ENCODE peak calls at places on chromosome 12, in eight cellular contexts. R is SK-N-SH, M is GM23248, N is endothelial cell of umbilical vein, B is GM12878, I is OCI-LY7, H is neural progenitor cell, P is fibroblast of lung. Q is an unnamed sample.

GRCh38 chr12:54355104-54355815 is 9.0 kb downstream of the GPR84 start:
- DNase-seq in I (no peak), B (no peak), P (no peak), R (no peak), H (peak), N (no peak), M (no peak), Q (no peak)

GRCh38 chr12:24396266-24396665 is 446.8 kb upstream of the SOX5 start:
- DNase-seq in I (no peak), R (no peak), M (no peak), H (peak), B (no peak), N (no peak), P (no peak), Q (no peak)

GRCh38 chr12:107610030-107610859 is 75.4 kb upstream of the PWP1 start:
- DNase-seq in P (peak), R (peak), N (peak), H (peak), M (peak), B (no peak), I (peak), Q (peak)

GRCh38 chr12:25761356-25761755 is 197.1 kb upstream of the RASSF8 start:
- DNase-seq in I (no peak), H (no peak), M (no peak), N (no peak), P (no peak), R (no peak), B (no peak), Q (no peak)

GRCh38 chr12:130014485-130014807 is 110.6 kb upstream of the TMEM132D start:
- DNase-seq in N (no peak), R (peak), H (peak), I (no peak), M (peak), P (no peak), B (no peak), Q (no peak)

GRCh38 chr12:4438834-4439596 is 6.6 kb downstream of the FGF6 start:
- DNase-seq in H (no peak), P (no peak), I (no peak), R (no peak), B (no peak), N (no peak), M (no peak), Q (peak)

GRCh38 chr12:27504506-27504905 is 19.5 kb upstream of the PPFIBP1 start:
- DNase-seq in R (no peak), M (peak), P (peak), I (no peak), B (no peak), N (no peak), H (no peak), Q (no peak)

GRCh38 chr12:1429980-1430379 is 164.4 kb downstream of the FBXL14 start:
- DNase-seq in B (no peak), I (no peak), N (no peak), H (no peak), M (peak), P (peak), R (no peak), Q (no peak)

GRCh38 chr12:131276501-131277185 is 322.9 kb downstream of the ADGRD1 start:
- DNase-seq in I (no peak), B (no peak), P (no peak), R (no peak), N (no peak), M (no peak), H (no peak), Q (no peak)

GRCh38 chr12:88266851-88267360 is 124.8 kb downstream of the TMTC3 start:
- DNase-seq in P (no peak), M (peak), N (no peak), R (no peak), B (no peak), H (no peak), I (no peak), Q (peak)

GRCh38 chr12:89707623-89707991 is 1.0 kb downstream of the ATP2B1 start:
- DNase-seq in P (no peak), I (peak), R (peak), H (peak), B (no peak), M (peak), N (peak), Q (no peak)

GRCh38 chr12:130167537-130167936 is 5.3 kb downstream of the FZD10 start:
- DNase-seq in B (no peak), R (no peak), H (no peak), M (no peak), I (no peak), N (no peak), P (no peak), Q (no peak)

GRCh38 chr12:124740691-124741137 is 123.0 kb downstream of the SCARB1 start:
- DNase-seq in M (peak), H (no peak), N (peak), R (no peak), I (no peak), B (no peak), P (peak), Q (no peak)

GRCh38 chr12:117093431-117093830 is 5.8 kb downstream of the TESC start:
- DNase-seq in N (no peak), H (no peak), B (no peak), I (no peak), M (no peak), P (no peak), R (no peak), Q (no peak)

GRCh38 chr12:67647547-67648305 is 819 bp upstream of the DYRK2 start:
- DNase-seq in H (peak), I (peak), M (peak), B (no peak), N (peak), R (peak), P (peak), Q (peak)

GRCh38 chr12:67442347-67442841 is 173.2 kb downstream of the CAND1 start:
- DNase-seq in I (no peak), M (no peak), P (no peak), H (no peak), B (no peak), N (no peak), R (peak), Q (no peak)

GRCh38 chr12:98698603-98699463 is 53.7 kb downstream of the APAF1 start:
- DNase-seq in R (peak), I (peak), P (peak), N (peak), H (no peak), M (peak), B (peak), Q (peak)

GRCh38 chr12:20300457-20300856 is 67.9 kb upstream of the PDE3A start:
- DNase-seq in I (no peak), N (no peak), B (no peak), R (no peak), M (no peak), P (no peak), H (no peak), Q (no peak)

GRCh38 chr12:120540445-120540844 is 6.3 kb downstream of the RNF10 start:
- DNase-seq in N (peak), B (no peak), M (peak), I (no peak), H (no peak), P (peak), R (no peak), Q (no peak)

GRCh38 chr12:65825573-65826512 is 1.6 kb downstream of the HMGA2 start:
- DNase-seq in H (peak), P (peak), B (no peak), N (peak), I (no peak), R (peak), M (peak), Q (no peak)

GRCh38 chr12:60391791-60392190 is 796.0 kb downstream of the SLC16A7 start:
- DNase-seq in I (no peak), R (no peak), B (no peak), M (no peak), H (no peak), P (no peak), N (no peak), Q (no peak)

GRCh38 chr12:120584343-120585149 is 3.3 kb upstream of the POP5 start:
- DNase-seq in B (no peak), R (peak), N (peak), I (peak), P (no peak), M (peak), H (peak), Q (peak)

GRCh38 chr12:56315256-56315625 is 547 bp downstream of the CNPY2 start:
- DNase-seq in I (peak), M (no peak), P (peak), R (peak), N (no peak), H (peak), B (no peak), Q (peak)

GRCh38 chr12:15123401-15123800 is 97.8 kb downstream of the RERG start:
- DNase-seq in P (no peak), I (no peak), N (no peak), R (no peak), B (no peak), H (no peak), M (no peak), Q (no peak)

GRCh38 chr12:22415342-22416309 is 81.1 kb upstream of the ST8SIA1 start:
- DNase-seq in N (no peak), H (no peak), M (peak), R (no peak), I (no peak), B (no peak), P (peak), Q (no peak)

GRCh38 chr12:119512772-119513497 is 80.6 kb upstream of the TMEM233 start:
- DNase-seq in B (no peak), R (no peak), I (peak), N (no peak), P (peak), H (peak), M (peak), Q (peak)

GRCh38 chr12:4290011-4290790 is 16.6 kb downstream of the CCND2 start:
- DNase-seq in R (no peak), N (no peak), P (no peak), B (no peak), H (no peak), I (no peak), M (no peak), Q (no peak)

GRCh38 chr12:118371354-118372282 is 1.1 kb downstream of the TAOK3 start:
- DNase-seq in P (peak), B (no peak), N (peak), H (peak), I (no peak), R (peak), M (peak), Q (peak)

GRCh38 chr12:113194971-113195391 is 9.5 kb downstream of the RITA1 start:
- DNase-seq in B (no peak), H (peak), R (peak), I (no peak), N (no peak), P (peak), M (peak), Q (no peak)

GRCh38 chr12:108282676-108283075 is 56.4 kb downstream of the CMKLR1 start:
- DNase-seq in N (peak), H (no peak), R (no peak), M (no peak), P (no peak), B (no peak), I (no peak), Q (no peak)

GRCh38 chr12:68481181-68481941 is 129.3 kb upstream of the RAP1B start:
- DNase-seq in I (no peak), H (no peak), B (peak), N (no peak), R (no peak), P (no peak), M (peak), Q (no peak)

DNA sequence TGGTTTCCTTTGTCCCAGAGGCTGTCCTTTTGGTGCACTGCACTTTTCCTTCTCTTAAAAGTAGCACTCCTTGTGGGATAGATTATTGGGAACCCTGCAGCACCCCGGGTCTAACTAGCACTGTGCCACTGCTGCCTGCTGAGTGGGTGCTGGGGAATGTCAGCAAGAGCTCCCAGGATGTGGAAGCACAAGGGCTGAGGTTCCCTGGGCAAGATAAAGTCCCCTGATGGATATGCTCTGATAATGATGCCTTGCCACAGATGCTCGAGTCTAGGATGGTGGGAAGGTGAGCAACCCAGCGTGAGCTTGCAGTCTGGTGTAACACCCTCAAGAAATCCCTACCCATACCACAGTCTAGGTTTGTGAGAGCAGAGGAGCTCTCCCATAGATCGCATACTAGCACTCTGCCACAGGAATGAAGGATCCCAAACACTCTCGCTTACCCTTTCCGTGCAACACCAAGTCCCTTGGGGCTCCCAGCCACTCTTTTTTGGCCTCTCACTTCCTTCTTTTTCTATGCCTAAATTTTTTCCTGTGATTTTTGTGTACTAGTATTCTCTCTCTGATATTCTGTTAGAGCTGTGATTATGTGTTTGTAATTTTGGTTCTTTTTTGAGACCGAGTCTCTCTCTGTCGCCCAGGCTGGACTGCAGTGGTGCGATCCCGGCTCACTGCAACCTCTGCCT is 32.7 kb downstream of the USP15 start:
- DNase-seq in I (no peak), B (no peak), N (no peak), H (no peak), R (no peak), P (peak), M (no peak), Q (no peak)
- H3K4me2 ChIP-seq in I (no peak), B (no peak), N (no peak), H (no peak), R (no peak), P (no peak), M (no peak), Q (no peak)

DNA sequence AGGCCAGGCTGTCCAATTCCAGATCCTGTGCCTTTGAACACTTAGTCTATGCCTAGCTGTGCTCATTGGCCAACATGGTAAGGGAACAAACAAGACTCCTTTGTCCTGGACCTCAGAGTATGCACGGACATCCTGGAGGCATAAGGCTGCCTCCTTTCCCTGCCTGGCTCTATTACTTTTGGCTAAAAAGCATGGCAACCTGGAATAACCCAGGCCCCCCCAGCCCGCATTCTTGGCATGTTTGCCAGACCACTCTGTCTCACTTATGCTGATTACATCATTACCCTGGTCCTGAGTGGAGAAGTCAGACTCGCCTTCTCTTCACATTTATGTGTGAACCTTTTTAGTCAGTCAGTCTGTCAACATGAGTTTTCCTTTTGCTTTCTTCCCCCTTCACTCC is 58.0 kb upstream of the ELK3 start:
- DNase-seq in P (peak), N (peak), I (no peak), H (no peak), B (no peak), R (no peak), M (peak), Q (no peak)
- H3K4me2 ChIP-seq in P (no peak), N (peak), I (no peak), H (no peak), B (no peak), R (peak), M (peak), Q (no peak)

GRCh38 chr12:75985566-75985965 is 46.0 kb downstream of the PHLDA1 start:
- DNase-seq in H (no peak), I (no peak), B (no peak), N (no peak), R (no peak), P (no peak), M (no peak), Q (no peak)

GRCh38 chr12:75982974-75983660 is 48.5 kb downstream of the PHLDA1 start:
- DNase-seq in I (no peak), B (no peak), H (no peak), N (no peak), R (no peak), M (peak), P (no peak), Q (peak)

GRCh38 chr12:75986001-75986739 is 45.4 kb downstream of the PHLDA1 start:
- DNase-seq in I (peak), H (no peak), P (no peak), M (no peak), N (no peak), B (no peak), R (no peak), Q (no peak)

GRCh38 chr12:75981773-75982564 is 49.6 kb downstream of the PHLDA1 start:
- DNase-seq in B (no peak), I (no peak), M (no peak), H (no peak), R (no peak), P (no peak), N (peak), Q (peak)

DNA sequence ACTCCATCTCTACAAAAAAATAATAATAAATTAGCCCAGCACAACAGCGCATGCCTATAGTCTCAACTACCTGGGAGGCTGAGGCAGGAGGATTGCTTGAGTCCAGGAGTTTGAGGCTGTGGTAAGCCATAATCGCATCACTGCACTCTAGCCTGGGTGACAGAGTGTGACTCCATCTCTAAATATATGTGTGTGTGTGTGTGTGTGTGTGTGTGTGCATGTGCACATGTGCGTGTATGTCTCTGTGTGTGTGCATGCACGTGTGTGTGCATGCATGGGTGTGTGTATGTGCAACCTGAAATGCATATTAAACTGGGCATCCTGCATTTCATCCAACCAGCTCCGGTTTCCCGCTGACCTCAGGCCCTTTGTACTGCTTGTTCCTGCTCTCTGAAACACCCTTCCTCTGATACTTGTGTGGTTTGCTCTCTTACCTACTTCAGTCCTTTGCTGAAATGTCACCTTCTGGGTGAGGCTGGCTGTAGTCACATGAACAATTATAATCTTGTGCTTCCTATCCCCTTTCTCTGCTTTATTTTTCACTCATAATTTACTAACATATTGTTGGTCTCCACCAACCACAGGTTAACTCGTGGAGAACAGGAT is 46.9 kb downstream of the PHLDA1 start:
- DNase-seq in R (no peak), P (no peak), N (no peak), H (no peak), I (no peak), M (no peak), B (no peak), Q (peak)
- H3K4me2 ChIP-seq in R (no peak), P (no peak), N (no peak), H (no peak), I (no peak), M (no peak), B (no peak), Q (no peak)

GRCh38 chr12:57454213-57454565 is 918 bp upstream of the INHBE start:
- DNase-seq in B (no peak), R (no peak), M (no peak), P (no peak), N (no peak), H (no peak), I (no peak), Q (no peak)

GRCh38 chr12:57455374-57456144 is 452 bp downstream of the INHBE start:
- DNase-seq in I (no peak), H (no peak), P (no peak), B (no peak), N (no peak), R (no peak), M (no peak), Q (peak)

GRCh38 chr12:57456145-57456700 is 1.1 kb downstream of the INHBE start:
- DNase-seq in I (peak), H (peak), N (peak), P (peak), B (no peak), M (peak), R (no peak), Q (peak)

GRCh38 chr12:57452937-57453509 is 2.1 kb upstream of the INHBE start:
- DNase-seq in P (peak), N (peak), R (peak), B (no peak), H (peak), I (peak), M (peak), Q (peak)

GRCh38 chr12:57454566-57455373 is at the start of gene INHBE:
- DNase-seq in I (peak), R (no peak), M (peak), N (no peak), H (peak), P (peak), B (no peak), Q (peak)
- H3K4me2 ChIP-seq in I (peak), R (no peak), M (no peak), N (no peak), H (peak), P (no peak), B (peak), Q (peak)

DNA sequence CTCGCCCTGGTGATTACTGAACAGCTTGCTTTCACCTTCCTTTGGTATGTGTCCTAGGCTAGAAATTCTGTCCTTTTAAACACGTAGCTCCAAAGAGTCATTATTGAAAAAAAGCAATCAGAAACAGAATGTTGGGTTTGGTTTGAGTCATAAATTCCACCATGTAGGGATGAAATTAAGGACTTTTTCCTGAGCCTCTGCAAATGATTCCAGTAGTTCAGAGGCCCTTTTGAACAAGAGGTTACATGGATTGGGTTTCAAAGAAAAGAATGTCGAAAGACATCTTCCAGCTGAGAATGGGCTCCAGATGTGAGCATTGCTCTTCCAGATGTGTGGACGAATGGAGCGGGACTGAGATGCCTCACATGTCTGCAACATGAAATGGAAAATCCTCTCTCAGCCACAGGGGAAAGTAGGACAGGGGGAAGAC is 23.5 kb upstream of the EMP1 start:
- DNase-seq in M (peak), R (no peak), N (no peak), H (no peak), P (peak), I (no peak), B (no peak), Q (no peak)
- H3K4me2 ChIP-seq in M (peak), R (peak), N (no peak), H (peak), P (peak), I (no peak), B (peak), Q (peak)

Q was measured in Karpas-422.